ENCODE peak calls at places on chromosomes 13 and 19, in five cellular contexts. Q is coronary artery, B is M059J, W is progenitor cell of endocrine pancreas, L is ELF-1. F is an unnamed sample.

GRCh38 chr13:111179908-111180756 is 65.0 kb downstream of the ARHGEF7 start:
- DNase-seq in W (no peak), L (no peak), Q (no peak), B (no peak), F (no peak)

GRCh38 chr19:38877781-38878574 is at the start of gene RINL:
- DNase-seq in L (no peak), Q (no peak), W (no peak), B (no peak), F (no peak)

GRCh38 chr19:55083004-55083850 is 7.6 kb downstream of the EPS8L1 start:
- DNase-seq in W (no peak), L (peak), B (no peak), Q (no peak), F (no peak)

GRCh38 chr13:60933638-60934037 is 482.0 kb downstream of the PCDH20 start:
- DNase-seq in Q (no peak), B (peak), L (no peak), W (no peak), F (no peak)

GRCh38 chr19:29836409-29836825 is 24.6 kb downstream of the CCNE1 start:
- DNase-seq in W (no peak), B (no peak), L (no peak), Q (no peak), F (no peak)

GRCh38 chr13:37406031-37406430 is 192.5 kb downstream of the POSTN start:
- DNase-seq in L (no peak), Q (no peak), B (peak), W (no peak), F (no peak)

GRCh38 chr13:73913043-73913740 is 221.0 kb downstream of the KLF12 start:
- DNase-seq in W (no peak), B (peak), Q (no peak), L (peak), F (no peak)

GRCh38 chr19:48656840-48657474 is 11.0 kb upstream of the CA11 start:
- DNase-seq in Q (no peak), B (peak), L (no peak), W (no peak), F (no peak)

GRCh38 chr13:31267126-31267784 is 67.5 kb downstream of the B3GLCT start:
- DNase-seq in L (no peak), Q (no peak), B (peak), W (no peak), F (no peak)

GRCh38 chr13:51323824-51324511 is 15.5 kb upstream of the SERPINE3 start:
- DNase-seq in L (no peak), B (no peak), W (no peak), Q (no peak), F (no peak)

GRCh38 chr13:33087790-33088189 is 71.6 kb downstream of the KL start:
- DNase-seq in Q (no peak), B (peak), L (no peak), W (no peak), F (no peak)

GRCh38 chr13:111122056-111122455 is 6.9 kb downstream of the ARHGEF7 start:
- DNase-seq in B (peak), W (no peak), L (no peak), Q (no peak), F (no peak)

GRCh38 chr19:19531951-19532805 is 3.5 kb downstream of the YJEFN3 start:
- DNase-seq in Q (no peak), B (peak), L (peak), W (peak), F (peak)

GRCh38 chr13:71493189-71493588 is 373.8 kb downstream of the DACH1 start:
- DNase-seq in W (no peak), Q (no peak), L (peak), B (no peak), F (no peak)

GRCh38 chr19:19176950-19177349 is 6.9 kb upstream of the MEF2B start:
- DNase-seq in Q (no peak), B (no peak), L (no peak), W (no peak), F (no peak)

GRCh38 chr13:35724480-35724879 is 248.0 kb upstream of the MAB21L1 start:
- DNase-seq in L (no peak), B (no peak), Q (no peak), W (no peak), F (no peak)

GRCh38 chr19:18536475-18536874 is 6.9 kb downstream of the FKBP8 start:
- DNase-seq in L (no peak), Q (no peak), W (no peak), B (no peak), F (no peak)

GRCh38 chr13:30872685-30873443 is 33.2 kb upstream of the MEDAG start:
- DNase-seq in Q (peak), B (peak), L (peak), W (no peak), F (no peak)

GRCh38 chr19:29675650-29676186 is 10.5 kb downstream of the PLEKHF1 start:
- DNase-seq in L (no peak), Q (no peak), W (no peak), B (no peak), F (no peak)

GRCh38 chr13:23069571-23069970 is 111.2 kb upstream of the SGCG start:
- DNase-seq in B (peak), Q (no peak), W (no peak), L (no peak), F (no peak)

GRCh38 chr19:53696951-53697350 is 65.2 kb downstream of the DPRX start:
- DNase-seq in Q (no peak), W (no peak), L (peak), B (peak), F (no peak)

GRCh38 chr13:113616991-113617749 is 32.6 kb downstream of the TFDP1 start:
- DNase-seq in Q (no peak), W (no peak), B (no peak), L (peak), F (no peak)

GRCh38 chr19:49793561-49793840 is 19.6 kb downstream of the FUZ start:
- DNase-seq in L (no peak), W (no peak), B (peak), Q (no peak), F (no peak)

GRCh38 chr19:42469311-42470239 is 26.8 kb upstream of the CXCL17 start:
- DNase-seq in L (no peak), W (no peak), Q (no peak), B (peak), F (no peak)

GRCh38 chr19:6095760-6096159 is 14.5 kb downstream of the RFX2 start:
- DNase-seq in L (no peak), B (no peak), W (no peak), Q (no peak), F (no peak)

GRCh38 chr19:45161715-45162463 is 1.1 kb upstream of the NKPD1 start:
- DNase-seq in W (peak), L (peak), B (peak), Q (no peak), F (no peak)

GRCh38 chr13:47326061-47326460 is 429.2 kb upstream of the HTR2A start:
- DNase-seq in L (no peak), B (peak), W (no peak), Q (no peak), F (no peak)

GRCh38 chr19:38617283-38617763 is 430 bp downstream of the MAP4K1 start:
- DNase-seq in L (no peak), W (no peak), B (no peak), Q (no peak), F (no peak)

GRCh38 chr19:35220315-35220921 is 8.1 kb downstream of the FAM187B start:
- DNase-seq in L (peak), W (no peak), B (no peak), Q (peak), F (no peak)

GRCh38 chr19:41076286-41076685 is 12.0 kb upstream of the CYP2A13 start:
- DNase-seq in L (no peak), Q (no peak), B (no peak), W (no peak), F (no peak)

GRCh38 chr19:54388001-54388802 is 23.5 kb upstream of the LAIR1 start:
- DNase-seq in W (no peak), Q (no peak), L (peak), B (no peak), F (no peak)

F was measured in osteocyte.